ENCODE peak calls at places on chromosomes 11 and 22, in four cellular contexts. N, H, Q and C are unnamed samples.

GRCh38 chr11:35810045-35810444 is 133.8 kb upstream of the LDLRAD3 start:
- DNase-seq in N (no peak), H (no peak), Q (no peak), C (no peak)

GRCh38 chr22:40479126-40479800 is 108.9 kb downstream of the SGSM3 start:
- DNase-seq in N (no peak), H (no peak), Q (no peak), C (no peak)

GRCh38 chr11:34438529-34439507 is at the start of gene CAT:
- DNase-seq in N (peak), H (peak), Q (peak), C (peak)

GRCh38 chr22:26669060-26669481 is 11.7 kb downstream of the MIAT start:
- DNase-seq in N (no peak), H (no peak), Q (peak), C (no peak)

GRCh38 chr22:44721206-44721605 is 19.2 kb downstream of the PRR5 start:
- DNase-seq in N (no peak), H (peak), Q (no peak), C (no peak)

GRCh38 chr11:74017631-74018030 is 8.7 kb upstream of the UCP3 start:
- DNase-seq in N (no peak), H (no peak), Q (no peak), C (no peak)

GRCh38 chr11:62705401-62705800 is 1.8 kb downstream of the BSCL2 start:
- DNase-seq in N (no peak), H (no peak), Q (no peak), C (no peak)

GRCh38 chr22:47012589-47013365 is 250.3 kb downstream of the TBC1D22A start:
- DNase-seq in N (no peak), H (no peak), Q (no peak), C (no peak)

GRCh38 chr22:49632199-49633009 is 195.3 kb downstream of the BRD1 start:
- DNase-seq in N (no peak), H (no peak), Q (peak), C (peak)

GRCh38 chr11:26473216-26474194 is 98.6 kb downstream of the MUC15 start:
- DNase-seq in N (no peak), H (no peak), Q (peak), C (no peak)

GRCh38 chr22:43356881-43357280 is 13.7 kb upstream of the SCUBE1 start:
- DNase-seq in N (no peak), H (no peak), Q (no peak), C (no peak)

GRCh38 chr22:38338772-38339379 is 21.6 kb upstream of the CSNK1E start:
- DNase-seq in N (no peak), H (no peak), Q (no peak), C (no peak)

GRCh38 chr22:20062766-20063083 is 17.3 kb upstream of the DGCR8 start:
- DNase-seq in N (no peak), H (no peak), Q (no peak), C (no peak)

GRCh38 chr11:95149659-95150294 is 60.1 kb downstream of the ENDOD1 start:
- DNase-seq in N (no peak), H (no peak), Q (peak), C (no peak)

GRCh38 chr11:107050126-107050525 is 31.9 kb upstream of the GUCY1A2 start:
- DNase-seq in N (no peak), H (no peak), Q (no peak), C (peak)

GRCh38 chr11:116471608-116472007 is 301.2 kb downstream of the BUD13 start:
- DNase-seq in N (no peak), H (no peak), Q (no peak), C (peak)

GRCh38 chr22:36965716-36966115 is 52.3 kb downstream of the CSF2RB start:
- DNase-seq in N (no peak), H (no peak), Q (no peak), C (no peak)

GRCh38 chr22:27987557-27987956 is 68.5 kb upstream of the PITPNB start:
- DNase-seq in N (no peak), H (no peak), Q (no peak), C (peak)
- H3K4me3 ChIP-seq in N (no peak), H (no peak), Q (no peak), C (no peak)

GRCh38 chr11:128552783-128553661 is 34.3 kb downstream of the ETS1 start:
- DNase-seq in N (no peak), H (no peak), Q (no peak), C (no peak)
- H3K4me3 ChIP-seq in N (no peak), H (no peak), Q (no peak), C (no peak)

GRCh38 chr11:120547871-120548681 is 36.5 kb downstream of the GRIK4 start:
- DNase-seq in N (no peak), H (no peak), Q (peak), C (peak)

GRCh38 chr11:120545813-120546212 is 34.3 kb downstream of the GRIK4 start:
- DNase-seq in N (no peak), H (no peak), Q (no peak), C (no peak)

GRCh38 chr11:120548682-120549209 is 37.2 kb downstream of the GRIK4 start:
- DNase-seq in N (no peak), H (no peak), Q (no peak), C (no peak)

GRCh38 chr11:120546312-120547205 is 35.0 kb downstream of the GRIK4 start:
- DNase-seq in N (no peak), H (no peak), Q (peak), C (peak)

DNA sequence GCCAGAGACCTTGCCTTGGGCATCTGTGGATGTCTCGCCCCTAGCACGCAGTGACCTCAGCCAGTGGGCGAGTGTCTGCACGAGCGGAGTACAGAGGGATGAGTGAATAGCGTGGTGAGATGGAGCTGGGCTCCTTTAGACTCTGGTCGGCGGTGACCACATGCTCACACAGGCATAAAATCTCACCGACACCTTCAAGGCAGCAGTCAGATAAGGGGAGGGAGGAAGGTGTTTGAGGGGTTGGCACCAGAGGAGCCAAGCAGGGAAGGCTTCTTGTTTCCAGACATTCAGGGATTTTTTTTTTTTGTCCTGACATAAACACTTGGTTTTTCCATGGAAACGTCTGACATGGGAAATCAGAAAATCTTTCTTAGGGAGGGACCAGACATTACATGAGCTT is 35.8 kb downstream of the GRIK4 start:
- DNase-seq in N (no peak), H (no peak), Q (no peak), C (no peak)
- H3K4me3 ChIP-seq in N (no peak), H (no peak), Q (no peak), C (no peak)

DNA sequence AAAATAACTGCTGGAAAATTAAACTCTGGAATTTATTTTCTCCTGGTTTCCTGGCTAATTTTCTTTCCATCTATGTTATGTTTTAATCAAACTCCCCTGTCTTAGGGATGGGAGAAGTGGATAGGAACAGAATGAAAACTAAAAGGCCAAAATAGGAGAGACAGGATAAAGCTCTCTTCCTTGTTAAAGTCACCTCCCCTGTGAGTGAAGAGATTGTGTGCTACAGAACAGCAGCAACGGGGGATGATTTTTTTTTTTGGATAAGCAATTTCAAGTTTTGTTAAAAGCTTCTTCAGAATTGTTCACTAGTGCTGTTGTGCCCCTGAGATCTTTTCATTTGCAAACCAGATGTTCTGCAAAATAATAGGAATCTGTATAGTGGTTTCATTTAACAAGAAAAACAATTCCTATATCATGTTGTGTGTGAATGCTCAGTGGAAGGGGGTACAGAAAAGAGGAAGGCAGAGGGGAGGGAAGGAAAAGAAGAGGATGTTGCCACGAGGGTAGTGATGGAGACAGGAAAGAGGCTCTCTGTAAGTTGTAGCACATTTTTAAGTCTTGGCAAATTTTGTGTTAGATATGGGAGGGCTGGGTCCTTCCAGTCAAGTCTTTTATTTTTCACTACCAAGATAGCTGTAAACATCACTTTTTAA is 301.2 kb downstream of the CADM1 start:
- DNase-seq in N (no peak), H (no peak), Q (no peak), C (no peak)
- H3K4me3 ChIP-seq in N (no peak), H (no peak), Q (no peak), C (no peak)

GRCh38 chr11:122181372-122181771 is 65.4 kb upstream of the BLID start:
- DNase-seq in N (no peak), H (no peak), Q (no peak), C (peak)

GRCh38 chr11:122178795-122179194 is 62.8 kb upstream of the BLID start:
- DNase-seq in N (no peak), H (no peak), Q (no peak), C (peak)

GRCh38 chr11:122180435-122180834 is 64.4 kb upstream of the BLID start:
- DNase-seq in N (no peak), H (no peak), Q (no peak), C (peak)

GRCh38 chr11:122181893-122182292 is 65.9 kb upstream of the BLID start:
- DNase-seq in N (no peak), H (no peak), Q (no peak), C (no peak)

DNA sequence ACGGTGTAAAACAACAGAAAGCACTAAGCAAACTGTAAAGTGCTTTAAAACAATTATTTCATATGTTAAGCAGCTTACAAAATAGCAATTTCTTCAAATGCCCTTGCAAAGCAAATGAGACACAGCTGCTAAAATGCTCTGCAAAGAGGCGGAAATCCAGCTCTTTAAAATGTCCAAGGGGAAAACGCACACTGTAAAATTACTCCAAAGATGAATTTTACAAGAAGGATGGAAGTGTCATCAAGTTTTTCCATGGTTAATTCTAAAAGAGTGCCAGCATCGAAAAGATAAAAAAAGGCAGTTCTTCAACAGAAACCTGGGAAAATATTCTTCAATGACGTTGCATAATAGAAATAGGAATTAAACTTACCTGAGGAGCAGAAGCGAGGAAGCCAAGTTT is 64.0 kb upstream of the BLID start:
- DNase-seq in N (no peak), H (no peak), Q (no peak), C (no peak)
- H3K4me3 ChIP-seq in N (no peak), H (no peak), Q (no peak), C (peak)